ENCODE peak calls at places on chromosomes 7 and 10, in four cellular contexts. One of them, this sample, is unnamed.

GRCh38 chr10:22259280-22259679 is 41.5 kb upstream of the EBLN1 start:
- DNase-seq in amniotic stem cell: no peak
- DNase-seq in HT1080: no peak
- DNase-seq in NCI-H1105: no peak
- DNase-seq in this sample: no peak

GRCh38 chr10:98848361-98848760 is 387.3 kb downstream of the HPSE2 start:
- DNase-seq in amniotic stem cell: no peak
- DNase-seq in HT1080: no peak
- DNase-seq in NCI-H1105: no peak
- DNase-seq in this sample: no peak

GRCh38 chr10:72133517-72133916 is 45.2 kb upstream of the SPOCK2 start:
- DNase-seq in amniotic stem cell: no peak
- DNase-seq in HT1080: peak
- DNase-seq in NCI-H1105: no peak
- DNase-seq in this sample: no peak

GRCh38 chr7:44131173-44132009 is 8.0 kb upstream of the POLD2 start:
- DNase-seq in amniotic stem cell: no peak
- DNase-seq in HT1080: peak
- DNase-seq in NCI-H1105: no peak
- DNase-seq in this sample: no peak

GRCh38 chr10:34206602-34207268 is 608.4 kb downstream of the PARD3 start:
- DNase-seq in amniotic stem cell: no peak
- DNase-seq in HT1080: no peak
- DNase-seq in NCI-H1105: no peak
- DNase-seq in this sample: no peak

GRCh38 chr10:124652701-124653100 is 91.5 kb downstream of the FAM53B start:
- DNase-seq in amniotic stem cell: no peak
- DNase-seq in HT1080: no peak
- DNase-seq in NCI-H1105: no peak
- DNase-seq in this sample: no peak

GRCh38 chr7:29795696-29796095 is 10.6 kb upstream of the WIPF3 start:
- DNase-seq in amniotic stem cell: no peak
- DNase-seq in HT1080: no peak
- DNase-seq in NCI-H1105: no peak
- DNase-seq in this sample: no peak

GRCh38 chr7:143510854-143511592 is 33.4 kb downstream of the TAS2R41 start:
- DNase-seq in amniotic stem cell: no peak
- DNase-seq in HT1080: no peak
- DNase-seq in NCI-H1105: no peak
- DNase-seq in this sample: no peak

GRCh38 chr7:126658684-126659083 is 594.1 kb downstream of the GRM8 start:
- DNase-seq in amniotic stem cell: no peak
- DNase-seq in HT1080: no peak
- DNase-seq in NCI-H1105: no peak
- DNase-seq in this sample: no peak

GRCh38 chr10:28300027-28300426 is 2.8 kb downstream of the MPP7 start:
- DNase-seq in amniotic stem cell: no peak
- DNase-seq in HT1080: peak
- DNase-seq in NCI-H1105: no peak
- DNase-seq in this sample: no peak

GRCh38 chr7:20596653-20597052 is 18.8 kb upstream of the ABCB5 start:
- DNase-seq in amniotic stem cell: peak
- DNase-seq in HT1080: peak
- DNase-seq in NCI-H1105: no peak
- DNase-seq in this sample: no peak

GRCh38 chr7:142790565-142790964 is 19.8 kb downstream of the PRSS2 start:
- DNase-seq in amniotic stem cell: no peak
- DNase-seq in HT1080: no peak
- DNase-seq in NCI-H1105: no peak
- DNase-seq in this sample: no peak

GRCh38 chr7:149007615-149008014 is 20.7 kb downstream of the PDIA4 start:
- DNase-seq in amniotic stem cell: no peak
- DNase-seq in HT1080: no peak
- DNase-seq in NCI-H1105: no peak
- DNase-seq in this sample: no peak

GRCh38 chr7:80508440-80508839 is 3.4 kb downstream of the GNAT3 start:
- DNase-seq in amniotic stem cell: no peak
- DNase-seq in HT1080: no peak
- DNase-seq in NCI-H1105: no peak
- DNase-seq in this sample: no peak

GRCh38 chr10:16386855-16387254 is 50.0 kb upstream of the PTER start:
- DNase-seq in amniotic stem cell: no peak
- DNase-seq in HT1080: no peak
- DNase-seq in NCI-H1105: no peak
- DNase-seq in this sample: no peak

GRCh38 chr7:84107259-84107658 is 87.3 kb downstream of the SEMA3A start:
- DNase-seq in amniotic stem cell: no peak
- DNase-seq in HT1080: no peak
- DNase-seq in NCI-H1105: no peak
- DNase-seq in this sample: no peak

GRCh38 chr10:51001587-51001986 is 72.7 kb upstream of the PRKG1 start:
- DNase-seq in amniotic stem cell: no peak
- DNase-seq in HT1080: peak
- DNase-seq in NCI-H1105: no peak
- DNase-seq in this sample: no peak

GRCh38 chr7:136386876-136387275 is 409.7 kb upstream of the MTPN start:
- DNase-seq in amniotic stem cell: no peak
- DNase-seq in HT1080: peak
- DNase-seq in NCI-H1105: no peak
- DNase-seq in this sample: no peak

GRCh38 chr7:27254625-27255024 is 12.0 kb downstream of the EVX1 start:
- DNase-seq in amniotic stem cell: no peak
- DNase-seq in HT1080: peak
- DNase-seq in NCI-H1105: no peak
- DNase-seq in this sample: no peak

GRCh38 chr10:103262229-103262628 is 14.7 kb upstream of the INA start:
- DNase-seq in amniotic stem cell: no peak
- DNase-seq in HT1080: peak
- DNase-seq in NCI-H1105: no peak
- DNase-seq in this sample: no peak

GRCh38 chr10:5927306-5927705 is 37.3 kb downstream of the FBH1 start:
- DNase-seq in amniotic stem cell: peak
- DNase-seq in HT1080: no peak
- DNase-seq in NCI-H1105: no peak
- DNase-seq in this sample: no peak

GRCh38 chr10:116756277-116756676 is 13.9 kb upstream of the HSPA12A start:
- DNase-seq in amniotic stem cell: no peak
- DNase-seq in HT1080: no peak
- DNase-seq in NCI-H1105: no peak
- DNase-seq in this sample: peak

GRCh38 chr10:49617281-49618020 is 3.6 kb downstream of the CHAT start:
- DNase-seq in amniotic stem cell: no peak
- DNase-seq in HT1080: no peak
- DNase-seq in NCI-H1105: no peak
- DNase-seq in this sample: no peak

GRCh38 chr7:26369519-26370385 is 78.1 kb downstream of the SNX10 start:
- DNase-seq in amniotic stem cell: no peak
- DNase-seq in HT1080: peak
- DNase-seq in NCI-H1105: peak
- DNase-seq in this sample: no peak

GRCh38 chr7:137944168-137944567 is 57.7 kb downstream of the CREB3L2 start:
- DNase-seq in amniotic stem cell: no peak
- DNase-seq in HT1080: no peak
- DNase-seq in NCI-H1105: no peak
- DNase-seq in this sample: no peak

GRCh38 chr7:69598487-69599148 is 343 bp downstream of the AUTS2 start:
- DNase-seq in amniotic stem cell: no peak
- DNase-seq in HT1080: peak
- DNase-seq in NCI-H1105: peak
- DNase-seq in this sample: no peak

GRCh38 chr7:30206466-30206865 is 71.7 kb downstream of the MTURN start:
- DNase-seq in amniotic stem cell: no peak
- DNase-seq in HT1080: peak
- DNase-seq in NCI-H1105: no peak
- DNase-seq in this sample: no peak

GRCh38 chr7:138029941-138030340 is 28.1 kb upstream of the CREB3L2 start:
- DNase-seq in amniotic stem cell: no peak
- DNase-seq in HT1080: no peak
- DNase-seq in NCI-H1105: no peak
- DNase-seq in this sample: no peak

GRCh38 chr10:31288961-31289360 is 30.1 kb upstream of the ZEB1 start:
- DNase-seq in amniotic stem cell: no peak
- DNase-seq in HT1080: no peak
- DNase-seq in NCI-H1105: no peak
- DNase-seq in this sample: no peak

GRCh38 chr10:47397256-47397655 is 13.2 kb upstream of the ZNF488 start:
- DNase-seq in amniotic stem cell: no peak
- DNase-seq in HT1080: no peak
- DNase-seq in NCI-H1105: no peak
- DNase-seq in this sample: no peak

GRCh38 chr7:52269669-52270068 is 765.8 kb upstream of the POM121L12 start:
- DNase-seq in amniotic stem cell: no peak
- DNase-seq in HT1080: no peak
- DNase-seq in NCI-H1105: no peak
- DNase-seq in this sample: no peak

GRCh38 chr7:4944939-4945338 is 14.0 kb downstream of the MMD2 start:
- DNase-seq in amniotic stem cell: no peak
- DNase-seq in HT1080: no peak
- DNase-seq in NCI-H1105: no peak
- DNase-seq in this sample: no peak

GRCh38 chr7:116431783-116432182 is 67.8 kb upstream of the CAV2 start:
- DNase-seq in amniotic stem cell: no peak
- DNase-seq in HT1080: no peak
- DNase-seq in NCI-H1105: no peak
- DNase-seq in this sample: no peak

GRCh38 chr10:67549390-67549789 is 146.6 kb downstream of the CTNNA3 start:
- DNase-seq in amniotic stem cell: no peak
- DNase-seq in HT1080: no peak
- DNase-seq in NCI-H1105: no peak
- DNase-seq in this sample: no peak

GRCh38 chr10:59757966-59758365 is 4.7 kb upstream of the MRLN start:
- DNase-seq in amniotic stem cell: no peak
- DNase-seq in HT1080: peak
- DNase-seq in NCI-H1105: no peak
- DNase-seq in this sample: no peak

GRCh38 chr7:30616318-30616717 is 21.6 kb downstream of the GARS1 start:
- DNase-seq in amniotic stem cell: no peak
- DNase-seq in HT1080: no peak
- DNase-seq in NCI-H1105: no peak
- DNase-seq in this sample: no peak

GRCh38 chr10:132518572-132519381 is 18.8 kb upstream of the INPP5A start:
- DNase-seq in amniotic stem cell: no peak
- DNase-seq in HT1080: no peak
- DNase-seq in NCI-H1105: peak
- DNase-seq in this sample: no peak

GRCh38 chr7:155084021-155084420 is 13.9 kb downstream of the HTR5A start:
- DNase-seq in amniotic stem cell: no peak
- DNase-seq in HT1080: no peak
- DNase-seq in NCI-H1105: no peak
- DNase-seq in this sample: no peak

GRCh38 chr7:33185786-33186185 is 56.4 kb downstream of the BBS9 start:
- DNase-seq in amniotic stem cell: peak
- DNase-seq in HT1080: peak
- DNase-seq in NCI-H1105: peak
- DNase-seq in this sample: no peak